ENCODE peak calls at places on chromosomes 6 and 20, in ten cellular contexts. C, A, V, H, U, T, K, Z, G and R are unnamed samples.

GRCh38 chr20:59636791-59637370 is 32.5 kb downstream of the PHACTR3 start:
- DNase-seq in C (no peak), A (no peak), V (no peak), H (no peak), U (no peak), T (no peak), K (no peak), Z (no peak), G (no peak), R (no peak)

GRCh38 chr20:16069416-16070010 is 503.7 kb downstream of the KIF16B start:
- DNase-seq in C (no peak), A (no peak), V (no peak), H (no peak), U (peak; percentile 29), T (no peak), K (no peak), Z (no peak), G (no peak), R (no peak)

GRCh38 chr6:125232466-125232865 is 69.3 kb downstream of the HDDC2 start:
- DNase-seq in C (no peak), A (no peak), V (no peak), H (no peak), U (no peak), T (peak; percentile 27), K (no peak), Z (no peak), G (no peak), R (no peak)

GRCh38 chr20:50216543-50217206 is 26.0 kb downstream of the CEBPB start:
- DNase-seq in C (no peak), A (peak; percentile 71), V (no peak), H (no peak), U (no peak), T (no peak), K (no peak), Z (peak; percentile 80), G (peak; percentile 24), R (no peak)

GRCh38 chr6:106413722-106414121 is 53.2 kb downstream of the CRYBG1 start:
- DNase-seq in C (no peak), A (no peak), V (no peak), H (no peak), U (no peak), T (no peak), K (no peak), Z (no peak), G (no peak), R (no peak)

GRCh38 chr6:4017847-4018193 is 61.1 kb downstream of the FAM217A start:
- DNase-seq in C (no peak), A (no peak), V (no peak), H (peak; percentile 8), U (peak; percentile 66), T (peak; percentile 50), K (no peak), Z (peak; percentile 43), G (no peak), R (no peak)

GRCh38 chr6:150302801-150303138 is 66.0 kb upstream of the IYD start:
- DNase-seq in C (no peak), A (no peak), V (no peak), H (no peak), U (no peak), T (no peak), K (no peak), Z (no peak), G (no peak), R (no peak)

GRCh38 chr6:161109366-161109765 is 117.8 kb downstream of the MAP3K4 start:
- DNase-seq in C (no peak), A (no peak), V (no peak), H (no peak), U (no peak), T (no peak), K (no peak), Z (no peak), G (no peak), R (no peak)